ENCODE peak calls at places on chromosomes 1 and 21, in nine cellular contexts. L is tibial nerve, B is dorsolateral prefrontal cortex, K is right cardiac atrium, X is thoracic aorta, F is brain microvascular endothelial cell, T is bronchial epithelial cell, O is OCI-LY7, U is mucosa of descending colon. G is an unnamed sample.
A peak's percentile ranks its signal among the peaks of the same experiment; 100 is the strongest.

GRCh38 chr1:6545276-6545934 is 8.9 kb downstream of the NOL9 start:
- DNase-seq in L (no peak), B (no peak), K (no peak), X (no peak), F (peak; percentile 27), T (peak; percentile 78), O (no peak), U (no peak), G (no peak)

GRCh38 chr1:185317886-185318310 is 855 bp upstream of the IVNS1ABP start:
- DNase-seq in L (no peak), B (no peak), K (peak; percentile 49), X (no peak), F (no peak), T (peak; percentile 83), O (peak; percentile 65), U (peak; percentile 73), G (peak; percentile 53)

GRCh38 chr1:116243673-116244101 is 129.4 kb upstream of the ATP1A1 start:
- DNase-seq in L (no peak), B (no peak), K (no peak), X (no peak), F (no peak), T (no peak), O (no peak), U (no peak), G (no peak)

GRCh38 chr1:218171302-218171893 is 113.7 kb upstream of the RRP15 start:
- DNase-seq in L (no peak), B (no peak), K (no peak), X (no peak), F (no peak), T (peak; percentile 43), O (peak; percentile 51), U (no peak), G (peak; percentile 26)

GRCh38 chr1:113123737-113124136 is 50.7 kb downstream of the LRIG2 start:
- DNase-seq in L (no peak), B (no peak), K (no peak), X (no peak), F (peak; percentile 52), T (no peak), O (no peak), U (no peak), G (no peak)

GRCh38 chr1:24048205-24048869 is 63.6 kb downstream of the MYOM3 start:
- DNase-seq in L (no peak), B (no peak), K (no peak), X (no peak), F (peak; percentile 14), T (no peak), O (no peak), U (no peak), G (no peak)

GRCh38 chr1:204463125-204464060 is 31.2 kb downstream of the PIK3C2B start:
- DNase-seq in L (no peak), B (no peak), K (peak; percentile 88), X (no peak), F (no peak), T (no peak), O (no peak), U (no peak), G (no peak)

GRCh38 chr21:21612446-21612845 is 614.2 kb downstream of the NCAM2 start:
- DNase-seq in L (no peak), B (no peak), K (no peak), X (no peak), F (peak; percentile 37), T (peak; percentile 49), O (no peak), U (no peak), G (no peak)

GRCh38 chr1:107786214-107786842 is 178.7 kb downstream of the VAV3 start:
- DNase-seq in L (no peak), B (no peak), K (no peak), X (no peak), F (no peak), T (no peak), O (no peak), U (no peak), G (no peak)
- H3K4me3 ChIP-seq in L (no peak overlapping the region), B (no peak overlapping the region), K (no peak overlapping the region), X (peak overlapping the region; percentile 29), F (no peak overlapping the region), T (no peak overlapping the region), O (peak overlapping the region; percentile 22), U (no peak overlapping the region), G (no peak overlapping the region)

GRCh38 chr1:158931055-158931737 is at the start of gene PYHIN1:
- DNase-seq in L (no peak), B (no peak), K (no peak), X (no peak), F (no peak), T (peak; percentile 28), O (peak; percentile 79), U (no peak), G (peak; percentile 51)
- H3K4me3 ChIP-seq in L (peak within 1 kb of the TSS; percentile 18), B (no peak within 1 kb of the TSS), K (no peak within 1 kb of the TSS), X (peak within 1 kb of the TSS; percentile 1), F (no peak within 1 kb of the TSS), T (no peak within 1 kb of the TSS), O (peak within 1 kb of the TSS; percentile 76), U (no peak within 1 kb of the TSS), G (peak within 1 kb of the TSS; percentile 28)

GRCh38 chr1:169110691-169111447 is 4.4 kb downstream of the ATP1B1 start:
- DNase-seq in L (no peak), B (no peak), K (no peak), X (no peak), F (peak; percentile 48), T (no peak), O (no peak), U (no peak), G (no peak)
- H3K4me3 ChIP-seq in L (no peak overlapping the region), B (peak overlapping the region; percentile 89), K (no peak overlapping the region), X (no peak overlapping the region), F (no peak overlapping the region), T (no peak overlapping the region), O (peak overlapping the region; percentile 94), U (no peak overlapping the region), G (no peak overlapping the region)

DNA sequence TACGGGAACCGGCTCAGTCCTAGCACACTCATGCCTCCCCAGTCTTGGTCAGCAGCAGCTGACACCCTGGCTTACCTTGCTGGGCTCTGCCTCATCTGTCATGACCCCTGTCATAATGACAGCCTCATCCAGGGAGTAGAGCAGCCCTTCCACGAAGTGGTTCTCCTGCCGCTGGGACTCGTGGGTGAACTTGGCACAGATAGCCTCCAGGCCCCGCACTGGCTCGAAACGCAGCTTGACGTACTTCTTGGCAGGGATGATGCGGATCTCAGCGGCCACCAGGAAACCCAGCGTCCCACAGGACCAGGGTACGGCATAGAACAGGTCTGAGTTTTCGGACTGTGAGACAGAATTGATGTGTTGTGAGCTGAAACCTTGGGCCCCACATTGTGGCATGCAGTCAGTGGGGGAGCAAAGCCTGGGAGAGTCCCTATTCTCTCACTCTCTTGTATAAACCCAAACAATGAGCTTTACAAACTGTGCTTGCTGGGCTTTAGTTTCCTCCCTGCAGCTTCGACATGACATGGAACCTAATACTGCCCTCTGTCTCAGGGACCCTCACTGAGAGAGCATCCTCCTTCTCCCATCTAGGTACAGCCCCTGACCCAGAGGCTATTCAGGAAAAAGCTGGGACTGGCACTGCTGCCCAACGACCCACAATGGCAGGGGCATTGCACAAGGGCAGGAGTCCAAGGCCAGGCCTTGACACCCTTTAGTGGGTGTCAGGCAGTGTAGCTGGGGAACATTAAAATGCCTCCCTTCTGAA is 15.5 kb downstream of the DHCR24 start:
- DNase-seq in L (no peak), B (no peak), K (no peak), X (no peak), F (no peak), T (no peak), O (no peak), U (no peak), G (no peak)
- H3K4me3 ChIP-seq in L (no peak overlapping the region), B (peak overlapping the region; percentile 8), K (no peak overlapping the region), X (no peak overlapping the region), F (no peak overlapping the region), T (no peak overlapping the region), O (no peak overlapping the region), U (no peak overlapping the region), G (no peak overlapping the region)

GRCh38 chr21:36946949-36947371 is 19.5 kb downstream of the HLCS start:
- DNase-seq in L (no peak), B (no peak), K (no peak), X (no peak), F (no peak), T (no peak), O (no peak), U (no peak), G (no peak)
- H3K4me3 ChIP-seq in L (no peak overlapping the region), B (no peak overlapping the region), K (no peak overlapping the region), X (no peak overlapping the region), F (no peak overlapping the region), T (no peak overlapping the region), O (no peak overlapping the region), U (no peak overlapping the region), G (no peak overlapping the region)

DNA sequence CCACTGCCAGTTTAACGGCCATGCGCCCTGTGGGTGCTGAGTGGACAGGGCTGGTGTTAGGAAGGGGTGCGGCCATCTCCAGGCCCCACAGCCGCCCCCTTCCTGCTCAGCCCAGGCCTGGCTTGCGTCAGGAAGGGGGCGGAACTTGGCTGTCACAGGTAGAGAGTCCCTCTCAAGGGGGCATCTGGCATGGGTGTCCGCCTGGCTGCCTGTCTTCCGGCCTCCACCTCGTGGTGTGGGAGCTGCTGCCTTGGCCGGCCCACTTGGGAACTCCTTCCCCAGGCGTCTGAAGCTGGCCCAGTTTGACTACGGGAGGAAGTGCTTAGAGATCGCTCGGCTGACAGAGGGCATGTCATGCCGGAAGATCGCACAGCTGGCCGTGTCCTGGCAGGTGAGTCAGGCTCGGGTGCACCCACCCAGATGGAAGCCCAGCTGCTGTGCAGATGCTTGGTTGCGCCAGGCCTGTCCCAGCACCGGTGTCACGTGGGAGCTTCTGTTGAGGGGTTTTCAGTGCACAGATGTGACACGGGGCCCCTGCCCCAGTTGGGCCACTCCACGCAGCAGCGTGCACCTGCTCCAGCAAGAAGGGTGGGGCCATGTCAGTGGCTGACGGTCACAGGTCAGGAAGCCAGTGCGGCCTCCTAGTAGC is 9.1 kb upstream of the ATAD3B start:
- DNase-seq in L (no peak), B (no peak), K (peak; percentile 82), X (no peak), F (no peak), T (peak; percentile 79), O (peak; percentile 89), U (peak; percentile 63), G (no peak)
- H3K4me3 ChIP-seq in L (no peak overlapping the region), B (no peak overlapping the region), K (no peak overlapping the region), X (no peak overlapping the region), F (no peak overlapping the region), T (no peak overlapping the region), O (peak overlapping the region; percentile 33), U (no peak overlapping the region), G (no peak overlapping the region)

DNA sequence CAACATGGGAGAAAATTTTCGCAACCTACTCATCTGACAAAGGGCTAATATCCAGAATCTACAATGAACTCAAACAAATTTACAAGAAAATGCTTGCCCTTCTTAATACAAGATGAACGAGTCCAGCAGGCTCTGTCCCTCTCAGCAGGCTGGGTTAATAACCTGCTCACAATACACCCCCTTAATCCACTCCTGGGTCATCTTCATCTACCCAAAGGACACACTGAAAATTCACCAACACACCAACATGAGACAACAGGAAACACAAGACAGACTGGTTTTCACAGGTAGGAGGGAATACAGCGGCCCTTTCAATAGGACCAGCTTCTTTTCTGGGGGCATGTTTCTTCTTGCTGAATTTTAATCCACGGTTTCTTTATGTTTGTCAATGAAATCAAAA is 44.6 kb downstream of the SUSD4 start:
- DNase-seq in L (no peak), B (no peak), K (no peak), X (no peak), F (no peak), T (peak; percentile 65), O (no peak), U (no peak), G (no peak)
- H3K4me3 ChIP-seq in L (no peak overlapping the region), B (no peak overlapping the region), K (no peak overlapping the region), X (no peak overlapping the region), F (no peak overlapping the region), T (no peak overlapping the region), O (no peak overlapping the region), U (no peak overlapping the region), G (no peak overlapping the region)

G was measured in Jurkat, Clone E6-1.